ENCODE peak calls at places on chromosomes 2 and 18, in eight cellular contexts. J is cardiac muscle cell, A is foreskin fibroblast, F is dorsolateral prefrontal cortex, Y is Panc1, T is Peyer's patch, M is neural progenitor cell, I is left lung. P is an unnamed sample.

GRCh38 chr2:147110317-147110716 is 734.5 kb upstream of the ACVR2A start:
- DNase-seq in J (no peak), Y (no peak), M (peak), F (no peak), A (no peak), I (no peak), T (no peak), P (no peak)

GRCh38 chr2:40416486-40416885 is 35.4 kb downstream of the SLC8A1 start:
- DNase-seq in I (no peak), J (no peak), A (no peak), T (no peak), Y (no peak), M (no peak), F (no peak), P (no peak)

GRCh38 chr2:75500633-75501032 is 60.1 kb downstream of the EVA1A start:
- DNase-seq in A (peak), I (no peak), Y (no peak), T (no peak), F (no peak), M (no peak), J (no peak), P (no peak)

GRCh38 chr2:34627003-34627402 is 1027.9 kb upstream of the FAM98A start:
- DNase-seq in Y (no peak), J (no peak), A (no peak), F (no peak), T (no peak), I (no peak), M (no peak), P (no peak)

GRCh38 chr2:75277111-75277510 is 77.8 kb upstream of the TACR1 start:
- DNase-seq in F (no peak), Y (no peak), T (no peak), M (no peak), A (peak), J (peak), I (no peak), P (peak)

GRCh38 chr2:237616373-237617304 is 10.7 kb upstream of the LRRFIP1 start:
- DNase-seq in M (no peak), T (no peak), J (peak), Y (no peak), F (no peak), I (no peak), A (peak), P (peak)

GRCh38 chr2:131966256-131966655 is 195.5 kb downstream of the ANKRD30BL start:
- DNase-seq in Y (no peak), M (no peak), F (no peak), T (no peak), A (no peak), J (no peak), I (peak), P (no peak)

GRCh38 chr2:153387203-153387602 is 91.4 kb downstream of the RPRM start:
- DNase-seq in Y (no peak), M (no peak), I (no peak), J (no peak), T (no peak), F (no peak), A (no peak), P (no peak)

GRCh38 chr2:34012728-34013302 is 413.7 kb upstream of the FAM98A start:
- DNase-seq in J (peak), T (peak), M (peak), A (no peak), Y (peak), I (peak), F (peak), P (peak)

GRCh38 chr2:731711-732110 is 54.5 kb upstream of the TMEM18 start:
- DNase-seq in A (no peak), F (no peak), I (no peak), Y (no peak), J (no peak), T (no peak), M (no peak), P (no peak)

GRCh38 chr2:85761-86160 is 39.5 kb upstream of the FAM110C start:
- DNase-seq in J (no peak), Y (no peak), M (no peak), A (no peak), T (no peak), F (no peak), I (no peak), P (no peak)

GRCh38 chr2:64153811-64154210 is 9.6 kb upstream of the PELI1 start:
- DNase-seq in T (no peak), J (no peak), Y (no peak), A (no peak), M (peak), I (no peak), F (no peak), P (no peak)

GRCh38 chr2:55119711-55120487 is 69.6 kb upstream of the RTN4 start:
- DNase-seq in Y (no peak), I (peak), T (no peak), A (peak), M (no peak), F (no peak), J (no peak), P (no peak)

GRCh38 chr2:180679693-180680092 is 300.7 kb upstream of the UBE2E3 start:
- DNase-seq in J (peak), Y (no peak), M (peak), F (no peak), T (no peak), I (no peak), A (no peak), P (peak)

GRCh38 chr2:28751956-28752607 is 452 bp downstream of the PPP1CB start:
- DNase-seq in J (peak), I (no peak), A (no peak), M (peak), F (no peak), T (peak), Y (no peak), P (no peak)

GRCh38 chr18:49961271-49961670 is 147.9 kb upstream of the ACAA2 start:
- DNase-seq in M (no peak), A (no peak), T (no peak), F (no peak), J (no peak), Y (no peak), I (no peak), P (no peak)

GRCh38 chr18:35971661-35972196 is 750 bp upstream of the RMP24 start:
- DNase-seq in A (no peak), F (no peak), T (no peak), Y (peak), I (no peak), J (no peak), M (no peak), P (no peak)

GRCh38 chr2:46866770-46867246 is 48.8 kb downstream of the MCFD2 start:
- DNase-seq in I (peak), F (no peak), A (no peak), M (no peak), T (peak), J (peak), Y (no peak), P (peak)

GRCh38 chr18:35822431-35822830 is 150.0 kb upstream of the RMP24 start:
- DNase-seq in T (no peak), Y (no peak), A (no peak), J (peak), F (no peak), M (no peak), I (no peak), P (peak)

GRCh38 chr2:237723613-237724012 is 75.0 kb upstream of the RBM44 start:
- DNase-seq in A (peak), Y (no peak), I (no peak), J (no peak), T (peak), F (no peak), M (peak), P (no peak)

GRCh38 chr18:413263-413662 is 87.2 kb downstream of the COLEC12 start:
- DNase-seq in J (peak), I (no peak), A (no peak), M (no peak), T (no peak), Y (no peak), F (no peak), P (peak)

GRCh38 chr2:104849618-104850097 is 4.3 kb upstream of the POU3F3 start:
- DNase-seq in I (peak), F (peak), Y (peak), A (peak), T (peak), M (peak), J (peak), P (peak)

GRCh38 chr18:55579888-55580287 is 8.1 kb downstream of the TCF4 start:
- DNase-seq in I (no peak), M (no peak), F (no peak), A (no peak), J (peak), Y (no peak), T (no peak), P (peak)

GRCh38 chr2:181682026-181682789 is 1.9 kb upstream of the NEUROD1 start:
- DNase-seq in F (no peak), Y (no peak), A (no peak), M (no peak), J (no peak), T (no peak), I (no peak), P (no peak)

GRCh38 chr2:211216221-211216620 is 659.8 kb downstream of the CPS1 start:
- DNase-seq in M (peak), F (no peak), Y (no peak), T (no peak), A (no peak), J (no peak), I (no peak), P (peak)

GRCh38 chr18:31246460-31246859 is 71.5 kb upstream of the DSG1 start:
- DNase-seq in A (no peak), J (no peak), I (no peak), Y (no peak), M (no peak), T (no peak), F (no peak), P (no peak)

GRCh38 chr2:96470636-96471035 is 34.5 kb downstream of the NEURL3 start:
- DNase-seq in A (no peak), F (no peak), Y (no peak), T (peak), J (peak), M (peak), I (peak), P (peak)

GRCh38 chr2:179726461-179727180 is 134.8 kb downstream of the ZNF385B start:
- DNase-seq in A (no peak), Y (no peak), I (no peak), F (no peak), M (no peak), T (no peak), J (no peak), P (no peak)

GRCh38 chr2:84808279-84808678 is 72.6 kb downstream of the TRABD2A start:
- DNase-seq in J (no peak), A (no peak), I (no peak), F (no peak), M (no peak), T (no peak), Y (no peak), P (no peak)

GRCh38 chr2:138516030-138516704 is 14.6 kb downstream of the SPOPL start:
- DNase-seq in Y (no peak), F (no peak), I (no peak), A (no peak), J (peak), M (no peak), T (no peak), P (no peak)

GRCh38 chr2:31660812-31661335 is 80.1 kb upstream of the SRD5A2 start:
- DNase-seq in I (no peak), F (no peak), M (no peak), J (no peak), T (no peak), A (no peak), Y (no peak), P (no peak)

GRCh38 chr2:100073110-100073509 is 69.3 kb downstream of the AFF3 start:
- DNase-seq in A (no peak), M (no peak), Y (no peak), J (no peak), I (no peak), F (no peak), T (no peak), P (no peak)

GRCh38 chr2:9238927-9239326 is 32.3 kb downstream of the ASAP2 start:
- DNase-seq in T (no peak), I (peak), J (no peak), F (no peak), A (no peak), M (peak), Y (no peak), P (no peak)

GRCh38 chr2:201813996-201814845 is 7.9 kb downstream of the CDK15 start:
- DNase-seq in I (no peak), T (no peak), A (peak), F (no peak), J (peak), M (no peak), Y (no peak), P (no peak)

GRCh38 chr2:233225230-233226068 is 26.0 kb upstream of the ATG16L1 start:
- DNase-seq in F (no peak), I (no peak), A (no peak), T (no peak), M (no peak), J (no peak), Y (no peak), P (no peak)

GRCh38 chr2:33448216-33448899 is 28.1 kb upstream of the RASGRP3 start:
- DNase-seq in M (no peak), Y (no peak), F (no peak), A (no peak), I (no peak), J (peak), T (no peak), P (no peak)

GRCh38 chr2:74864728-74865722 is 31.1 kb downstream of the HK2 start:
- DNase-seq in M (no peak), J (peak), I (no peak), A (no peak), Y (no peak), F (no peak), T (no peak), P (peak)

GRCh38 chr2:29544031-29544430 is 377.4 kb downstream of the ALK start:
- DNase-seq in J (no peak), I (no peak), Y (no peak), T (no peak), M (no peak), A (no peak), F (no peak), P (no peak)

GRCh38 chr2:109438773-109439191 is 175.0 kb downstream of the SEPTIN10 start:
- DNase-seq in Y (no peak), T (no peak), F (peak), J (peak), M (no peak), I (no peak), A (peak), P (peak)

GRCh38 chr18:79395761-79396404 is at the start of gene NFATC1:
- DNase-seq in Y (no peak), T (peak), M (peak), I (peak), J (peak), A (peak), F (no peak), P (peak)

GRCh38 chr18:79397830-79398761 is 2.4 kb downstream of the NFATC1 start:
- DNase-seq in I (peak), J (no peak), Y (no peak), M (no peak), A (no peak), T (peak), F (no peak), P (no peak)

GRCh38 chr18:79397288-79397829 is 1.6 kb downstream of the NFATC1 start:
- DNase-seq in M (no peak), A (no peak), F (no peak), I (peak), J (no peak), T (peak), Y (no peak), P (no peak)

GRCh38 chr18:79395308-79395640 is 456 bp upstream of the NFATC1 start:
- DNase-seq in F (no peak), J (no peak), Y (no peak), M (peak), I (peak), A (no peak), T (no peak), P (no peak)

GRCh38 chr18:79396431-79397287 is 929 bp downstream of the NFATC1 start:
- DNase-seq in M (peak), J (peak), F (no peak), Y (no peak), T (peak), I (peak), A (peak), P (peak)
- TF ChIP-seq CTCF in M (no peak), J (no peak), F (peak), Y (no peak), T (no peak), I (no peak), A (peak), P (no peak)

GRCh38 chr18:62578980-62579511 is 56.2 kb downstream of the ZCCHC2 start:
- DNase-seq in Y (no peak), I (no peak), M (no peak), F (no peak), J (no peak), A (no peak), T (no peak), P (no peak)

GRCh38 chr18:62574776-62575175 is 52.0 kb downstream of the ZCCHC2 start:
- DNase-seq in F (no peak), J (no peak), T (no peak), I (no peak), A (no peak), Y (no peak), M (no peak), P (no peak)

GRCh38 chr18:62576277-62576676 is 53.5 kb downstream of the ZCCHC2 start:
- DNase-seq in I (no peak), Y (no peak), J (no peak), A (no peak), F (no peak), M (no peak), T (no peak), P (no peak)

GRCh38 chr18:62576858-62577512 is 54.2 kb downstream of the ZCCHC2 start:
- DNase-seq in I (no peak), J (no peak), Y (no peak), A (no peak), F (no peak), T (no peak), M (no peak), P (no peak)

GRCh38 chr18:62577748-62578147 is 54.9 kb downstream of the ZCCHC2 start:
- DNase-seq in Y (no peak), J (no peak), F (no peak), A (no peak), M (no peak), I (no peak), T (no peak), P (no peak)
- H3K4me3 ChIP-seq in Y (no peak), J (no peak), F (no peak), A (no peak), M (no peak), I (no peak), T (no peak), P (no peak)

GRCh38 chr2:124561486-124561885 is 536.4 kb downstream of the CNTNAP5 start:
- DNase-seq in Y (no peak), A (no peak), T (no peak), M (no peak), F (no peak), I (no peak), J (no peak), P (no peak)

GRCh38 chr2:124560592-124561112 is 535.6 kb downstream of the CNTNAP5 start:
- DNase-seq in Y (no peak), A (no peak), J (no peak), T (no peak), I (no peak), F (no peak), M (no peak), P (no peak)

GRCh38 chr2:124566518-124566970 is 541.5 kb downstream of the CNTNAP5 start:
- DNase-seq in F (no peak), I (no peak), Y (no peak), T (no peak), J (peak), M (no peak), A (no peak), P (no peak)

GRCh38 chr2:124559236-124559635 is 534.1 kb downstream of the CNTNAP5 start:
- DNase-seq in F (no peak), M (no peak), I (no peak), J (no peak), Y (no peak), A (no peak), T (no peak), P (no peak)

DNA sequence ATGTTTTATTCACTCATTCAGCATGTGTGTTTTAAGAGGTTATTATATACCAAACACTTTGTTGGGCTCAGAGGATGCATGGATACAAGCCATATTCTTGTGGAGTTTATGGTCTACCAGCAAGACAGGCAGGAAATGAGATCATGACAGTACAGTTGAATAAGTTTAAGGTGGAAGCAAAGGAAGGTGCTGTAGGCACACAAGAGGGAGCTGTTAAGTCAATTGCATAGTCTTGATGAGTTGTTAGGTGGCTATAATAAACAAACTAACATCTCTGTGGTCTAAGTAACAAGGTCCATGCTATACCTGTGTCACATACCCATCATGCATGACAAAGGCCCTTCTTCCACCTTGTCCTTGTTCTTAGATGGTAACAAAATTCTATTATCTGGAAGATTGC is 538.3 kb downstream of the CNTNAP5 start:
- DNase-seq in A (no peak), M (no peak), I (no peak), J (no peak), T (no peak), F (no peak), Y (no peak), P (no peak)
- TF ChIP-seq CTCF in A (no peak), M (no peak), I (no peak), J (no peak), T (peak), F (no peak), Y (peak), P (no peak)

GRCh38 chr2:154698238-154698788 is at the start of gene KCNJ3:
- DNase-seq in I (no peak), A (no peak), Y (no peak), M (no peak), F (no peak), J (no peak), T (no peak), P (no peak)
- H3K4me3 ChIP-seq in I (peak), A (peak), Y (peak), M (peak), F (peak), J (peak), T (peak), P (no peak)

DNA sequence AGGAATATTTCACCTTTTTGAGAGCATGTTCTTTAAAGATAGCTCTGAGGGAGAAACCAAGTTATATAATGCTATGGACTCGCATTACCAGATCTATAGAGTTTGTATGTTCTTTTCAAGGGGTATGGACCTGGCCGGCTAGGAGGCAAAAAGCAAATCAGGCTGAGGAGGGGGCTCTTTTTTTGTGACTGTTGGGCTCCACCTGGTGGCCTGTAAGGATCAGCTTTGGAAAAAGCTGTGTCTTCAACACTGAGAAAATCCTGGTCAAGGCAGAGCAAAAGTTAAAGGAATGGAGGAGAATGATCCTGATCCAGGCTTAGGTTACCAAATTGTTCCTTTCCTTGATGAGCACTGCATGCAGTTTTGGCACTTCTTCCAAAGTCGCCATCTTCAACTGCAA is 180.5 kb downstream of the DIS3L2 start:
- DNase-seq in T (peak), F (peak), M (peak), Y (peak), A (no peak), J (peak), I (no peak), P (peak)
- TF ChIP-seq CTCF in T (peak), F (peak), M (peak), Y (peak), A (peak), J (peak), I (peak), P (peak)

GRCh38 chr2:120565929-120566328 is 169.7 kb upstream of the GLI2 start:
- DNase-seq in J (no peak), A (no peak), I (no peak), M (no peak), Y (no peak), T (no peak), F (no peak), P (no peak)
- H3K4me3 ChIP-seq in J (no peak), A (no peak), I (no peak), M (no peak), Y (no peak), T (no peak), F (no peak), P (no peak)

DNA sequence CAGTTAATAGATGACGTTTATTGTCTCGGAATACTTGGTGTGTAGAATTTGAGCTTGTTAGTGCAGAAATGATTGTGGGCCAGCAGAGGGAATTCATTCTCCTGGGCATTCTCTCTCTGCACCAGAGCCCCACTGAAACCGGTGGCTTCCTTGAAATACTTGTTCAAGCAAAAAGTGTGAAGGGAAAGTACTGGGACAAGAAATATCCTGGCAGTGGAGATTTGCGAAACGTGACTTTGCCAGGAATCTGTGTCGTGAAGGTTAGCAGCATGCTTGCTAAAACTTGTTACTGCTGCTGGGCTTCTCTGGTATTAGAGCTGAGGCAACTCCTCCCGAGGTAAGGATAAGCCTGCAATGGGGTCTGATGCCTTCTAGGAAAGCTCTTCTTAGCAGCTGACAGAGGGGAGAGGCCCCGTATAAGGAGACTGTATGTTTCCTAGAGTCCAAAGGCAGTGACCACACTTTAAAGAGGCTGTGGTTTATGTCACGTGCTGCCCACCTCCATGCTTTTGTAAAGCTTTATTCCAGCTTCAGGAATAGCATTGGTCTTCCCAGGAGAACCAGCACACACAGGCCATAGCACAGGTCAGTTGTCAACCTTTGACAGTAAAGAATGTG is 2.1 kb downstream of the ITGA6 start:
- DNase-seq in F (no peak), A (no peak), T (no peak), I (no peak), J (peak), Y (no peak), M (peak), P (no peak)
- TF ChIP-seq CTCF in F (no peak), A (peak), T (peak), I (no peak), J (no peak), Y (peak), M (peak), P (no peak)